ENCODE peak calls at places on chromosomes 16 and 17, in five cellular contexts. One of them, this sample, is unnamed.

GRCh38 chr17:35543856-35544255 is 6.4 kb upstream of the SLFN12L start:
- DNase-seq in NCI-H774: no peak
- DNase-seq in left cardiac atrium: no peak
- DNase-seq in NCI-H1048: no peak
- DNase-seq in H7: no peak
- DNase-seq in this sample: no peak

GRCh38 chr17:50075446-50076032 is 19.6 kb upstream of the PDK2 start:
- DNase-seq in NCI-H774: no peak
- DNase-seq in left cardiac atrium: no peak
- DNase-seq in NCI-H1048: no peak
- DNase-seq in H7: no peak
- DNase-seq in this sample: no peak

GRCh38 chr17:8839410-8839935 is 28.0 kb downstream of the PIK3R6 start:
- DNase-seq in NCI-H774: no peak
- DNase-seq in left cardiac atrium: no peak
- DNase-seq in NCI-H1048: no peak
- DNase-seq in H7: no peak
- DNase-seq in this sample: no peak

GRCh38 chr17:21001813-21002221 is 41.0 kb downstream of the USP22 start:
- DNase-seq in NCI-H774: no peak
- DNase-seq in left cardiac atrium: no peak
- DNase-seq in NCI-H1048: no peak
- DNase-seq in H7: no peak
- DNase-seq in this sample: no peak

GRCh38 chr16:15642557-15643452 is at the start of gene MARF1:
- DNase-seq in NCI-H774: peak; percentile 92
- DNase-seq in left cardiac atrium: peak; percentile 99
- DNase-seq in NCI-H1048: peak; percentile 66
- DNase-seq in H7: peak; percentile 94
- DNase-seq in this sample: peak; percentile 78

GRCh38 chr17:40993084-40993483 is 880 bp downstream of the KRTAP3-3 start:
- DNase-seq in NCI-H774: no peak
- DNase-seq in left cardiac atrium: no peak
- DNase-seq in NCI-H1048: no peak
- DNase-seq in H7: no peak
- DNase-seq in this sample: no peak

GRCh38 chr17:78678220-78678554 is 101.0 kb upstream of the DNAH17 start:
- DNase-seq in NCI-H774: no peak
- DNase-seq in left cardiac atrium: no peak
- DNase-seq in NCI-H1048: no peak
- DNase-seq in H7: no peak
- DNase-seq in this sample: no peak

GRCh38 chr16:50602531-50603205 is 54.5 kb downstream of the NKD1 start:
- DNase-seq in NCI-H774: no peak
- DNase-seq in left cardiac atrium: no peak
- DNase-seq in NCI-H1048: no peak
- DNase-seq in H7: no peak
- DNase-seq in this sample: no peak

GRCh38 chr16:56848056-56848936 is 16.7 kb upstream of the SLC12A3 start:
- DNase-seq in NCI-H774: no peak
- DNase-seq in left cardiac atrium: peak; percentile 54
- DNase-seq in NCI-H1048: no peak
- DNase-seq in H7: no peak
- DNase-seq in this sample: no peak

GRCh38 chr16:22323173-22323997 is 26.2 kb downstream of the POLR3E start:
- DNase-seq in NCI-H774: no peak
- DNase-seq in left cardiac atrium: no peak
- DNase-seq in NCI-H1048: no peak
- DNase-seq in H7: peak; percentile 36
- DNase-seq in this sample: no peak

This sample was measured in GM12878.